ENCODE peak calls at places on chromosomes 2 and 18, in eight cellular contexts. One of them, this sample, is unnamed.

GRCh38 chr2:173079968-173080860 is 4.6 kb downstream of the MAP3K20 start:
- DNase-seq in GM20000: no peak
- DNase-seq in vagina: no peak
- DNase-seq in foreskin fibroblast: peak
- DNase-seq in AG04450: peak
- DNase-seq in neural crest cell: no peak
- DNase-seq in cardiac fibroblast: peak
- DNase-seq in lower lobe of right lung: no peak
- DNase-seq in this sample: no peak

GRCh38 chr2:98467082-98467536 is 22.5 kb downstream of the INPP4A start:
- DNase-seq in AG04450: no peak
- DNase-seq in vagina: no peak
- DNase-seq in cardiac fibroblast: no peak
- DNase-seq in GM20000: no peak
- DNase-seq in lower lobe of right lung: no peak
- DNase-seq in neural crest cell: no peak
- DNase-seq in foreskin fibroblast: no peak
- DNase-seq in this sample: no peak

GRCh38 chr2:100321181-100321880 is 970 bp downstream of the LONRF2 start:
- DNase-seq in lower lobe of right lung: peak
- DNase-seq in AG04450: no peak
- DNase-seq in neural crest cell: peak
- DNase-seq in vagina: no peak
- DNase-seq in GM20000: peak
- DNase-seq in foreskin fibroblast: peak
- DNase-seq in cardiac fibroblast: peak
- DNase-seq in this sample: peak

GRCh38 chr2:75200140-75200985 is 1.0 kb upstream of the TACR1 start:
- DNase-seq in foreskin fibroblast: peak
- DNase-seq in vagina: no peak
- DNase-seq in GM20000: no peak
- DNase-seq in lower lobe of right lung: peak
- DNase-seq in neural crest cell: peak
- DNase-seq in cardiac fibroblast: peak
- DNase-seq in AG04450: no peak
- DNase-seq in this sample: peak

GRCh38 chr2:70331012-70331411 is 29.1 kb upstream of the FAM136A start:
- DNase-seq in neural crest cell: no peak
- DNase-seq in GM20000: no peak
- DNase-seq in lower lobe of right lung: no peak
- DNase-seq in AG04450: no peak
- DNase-seq in vagina: no peak
- DNase-seq in cardiac fibroblast: no peak
- DNase-seq in foreskin fibroblast: no peak
- DNase-seq in this sample: no peak

GRCh38 chr18:75654928-75655745 is 227.6 kb upstream of the SMIM21 start:
- DNase-seq in foreskin fibroblast: peak
- DNase-seq in neural crest cell: no peak
- DNase-seq in lower lobe of right lung: no peak
- DNase-seq in AG04450: no peak
- DNase-seq in vagina: no peak
- DNase-seq in GM20000: no peak
- DNase-seq in cardiac fibroblast: peak
- DNase-seq in this sample: no peak

GRCh38 chr2:42013409-42013808 is 34.4 kb upstream of the PKDCC start:
- DNase-seq in cardiac fibroblast: no peak
- DNase-seq in AG04450: no peak
- DNase-seq in neural crest cell: no peak
- DNase-seq in vagina: no peak
- DNase-seq in foreskin fibroblast: peak
- DNase-seq in lower lobe of right lung: no peak
- DNase-seq in GM20000: no peak
- DNase-seq in this sample: no peak

GRCh38 chr18:49075697-49076096 is 124.9 kb upstream of the SMAD7 start:
- DNase-seq in foreskin fibroblast: no peak
- DNase-seq in neural crest cell: no peak
- DNase-seq in GM20000: no peak
- DNase-seq in vagina: no peak
- DNase-seq in cardiac fibroblast: no peak
- DNase-seq in lower lobe of right lung: no peak
- DNase-seq in AG04450: no peak
- DNase-seq in this sample: no peak

GRCh38 chr18:2511451-2511850 is 59.9 kb downstream of the METTL4 start:
- DNase-seq in foreskin fibroblast: no peak
- DNase-seq in AG04450: no peak
- DNase-seq in GM20000: no peak
- DNase-seq in cardiac fibroblast: no peak
- DNase-seq in lower lobe of right lung: no peak
- DNase-seq in neural crest cell: no peak
- DNase-seq in vagina: no peak
- DNase-seq in this sample: no peak

GRCh38 chr2:139544452-139544851 is 764.3 kb upstream of the NXPH2 start:
- DNase-seq in GM20000: no peak
- DNase-seq in AG04450: no peak
- DNase-seq in lower lobe of right lung: no peak
- DNase-seq in neural crest cell: no peak
- DNase-seq in foreskin fibroblast: no peak
- DNase-seq in cardiac fibroblast: no peak
- DNase-seq in vagina: no peak
- DNase-seq in this sample: no peak

GRCh38 chr18:7711495-7711894 is 144.4 kb downstream of the PTPRM start:
- DNase-seq in foreskin fibroblast: no peak
- DNase-seq in vagina: no peak
- DNase-seq in AG04450: no peak
- DNase-seq in cardiac fibroblast: no peak
- DNase-seq in lower lobe of right lung: no peak
- DNase-seq in neural crest cell: no peak
- DNase-seq in GM20000: no peak
- DNase-seq in this sample: no peak

GRCh38 chr18:24420551-24420950 is 5.9 kb upstream of the IMPACT start:
- DNase-seq in foreskin fibroblast: no peak
- DNase-seq in cardiac fibroblast: no peak
- DNase-seq in GM20000: no peak
- DNase-seq in neural crest cell: no peak
- DNase-seq in vagina: no peak
- DNase-seq in AG04450: no peak
- DNase-seq in lower lobe of right lung: no peak
- DNase-seq in this sample: no peak

GRCh38 chr2:21194828-21195227 is 71.1 kb downstream of the TDRD15 start:
- DNase-seq in neural crest cell: no peak
- DNase-seq in GM20000: no peak
- DNase-seq in vagina: no peak
- DNase-seq in cardiac fibroblast: no peak
- DNase-seq in AG04450: no peak
- DNase-seq in lower lobe of right lung: no peak
- DNase-seq in foreskin fibroblast: no peak
- DNase-seq in this sample: no peak

GRCh38 chr18:34370704-34371405 is 146.1 kb upstream of the NOL4 start:
- DNase-seq in cardiac fibroblast: no peak
- DNase-seq in GM20000: no peak
- DNase-seq in AG04450: no peak
- DNase-seq in foreskin fibroblast: no peak
- DNase-seq in neural crest cell: no peak
- DNase-seq in lower lobe of right lung: no peak
- DNase-seq in vagina: no peak
- DNase-seq in this sample: no peak

GRCh38 chr2:191759200-191759507 is 81.2 kb downstream of the NABP1 start:
- DNase-seq in foreskin fibroblast: no peak
- DNase-seq in AG04450: no peak
- DNase-seq in cardiac fibroblast: no peak
- DNase-seq in lower lobe of right lung: no peak
- DNase-seq in neural crest cell: no peak
- DNase-seq in vagina: no peak
- DNase-seq in GM20000: no peak
- DNase-seq in this sample: no peak

GRCh38 chr2:131039908-131040660 is 53.2 kb downstream of the FAM168B start:
- DNase-seq in GM20000: peak
- DNase-seq in cardiac fibroblast: no peak
- DNase-seq in lower lobe of right lung: peak
- DNase-seq in neural crest cell: no peak
- DNase-seq in vagina: no peak
- DNase-seq in AG04450: no peak
- DNase-seq in foreskin fibroblast: peak
- DNase-seq in this sample: peak

GRCh38 chr2:138364554-138365162 is 136.9 kb upstream of the SPOPL start:
- DNase-seq in foreskin fibroblast: peak
- DNase-seq in GM20000: no peak
- DNase-seq in neural crest cell: no peak
- DNase-seq in vagina: no peak
- DNase-seq in AG04450: no peak
- DNase-seq in cardiac fibroblast: peak
- DNase-seq in lower lobe of right lung: no peak
- DNase-seq in this sample: no peak

GRCh38 chr18:34726286-34727004 is 16.3 kb downstream of the DTNA start:
- DNase-seq in cardiac fibroblast: no peak
- DNase-seq in foreskin fibroblast: no peak
- DNase-seq in vagina: no peak
- DNase-seq in neural crest cell: no peak
- DNase-seq in lower lobe of right lung: no peak
- DNase-seq in GM20000: no peak
- DNase-seq in AG04450: no peak
- DNase-seq in this sample: no peak

GRCh38 chr2:171706152-171706803 is 19.0 kb downstream of the DYNC1I2 start:
- DNase-seq in GM20000: no peak
- DNase-seq in vagina: no peak
- DNase-seq in cardiac fibroblast: peak
- DNase-seq in neural crest cell: no peak
- DNase-seq in lower lobe of right lung: no peak
- DNase-seq in AG04450: no peak
- DNase-seq in foreskin fibroblast: peak
- DNase-seq in this sample: peak

GRCh38 chr18:35005963-35006577 is 35.1 kb upstream of the MAPRE2 start:
- DNase-seq in cardiac fibroblast: peak
- DNase-seq in GM20000: peak
- DNase-seq in foreskin fibroblast: peak
- DNase-seq in AG04450: peak
- DNase-seq in lower lobe of right lung: no peak
- DNase-seq in vagina: no peak
- DNase-seq in neural crest cell: no peak
- DNase-seq in this sample: peak

GRCh38 chr2:218286570-218287459 is 5.5 kb downstream of the TMBIM1 start:
- DNase-seq in neural crest cell: peak
- DNase-seq in AG04450: peak
- DNase-seq in foreskin fibroblast: peak
- DNase-seq in lower lobe of right lung: peak
- DNase-seq in GM20000: peak
- DNase-seq in cardiac fibroblast: peak
- DNase-seq in vagina: peak
- DNase-seq in this sample: peak

GRCh38 chr2:169397697-169398096 is 35.4 kb upstream of the LRP2 start:
- DNase-seq in lower lobe of right lung: no peak
- DNase-seq in foreskin fibroblast: peak
- DNase-seq in cardiac fibroblast: peak
- DNase-seq in GM20000: no peak
- DNase-seq in neural crest cell: no peak
- DNase-seq in AG04450: no peak
- DNase-seq in vagina: no peak
- DNase-seq in this sample: peak

GRCh38 chr2:136126021-136126420 is 8.1 kb upstream of the CXCR4 start:
- DNase-seq in GM20000: no peak
- DNase-seq in AG04450: no peak
- DNase-seq in cardiac fibroblast: no peak
- DNase-seq in foreskin fibroblast: no peak
- DNase-seq in lower lobe of right lung: no peak
- DNase-seq in neural crest cell: no peak
- DNase-seq in vagina: no peak
- DNase-seq in this sample: no peak

DNA sequence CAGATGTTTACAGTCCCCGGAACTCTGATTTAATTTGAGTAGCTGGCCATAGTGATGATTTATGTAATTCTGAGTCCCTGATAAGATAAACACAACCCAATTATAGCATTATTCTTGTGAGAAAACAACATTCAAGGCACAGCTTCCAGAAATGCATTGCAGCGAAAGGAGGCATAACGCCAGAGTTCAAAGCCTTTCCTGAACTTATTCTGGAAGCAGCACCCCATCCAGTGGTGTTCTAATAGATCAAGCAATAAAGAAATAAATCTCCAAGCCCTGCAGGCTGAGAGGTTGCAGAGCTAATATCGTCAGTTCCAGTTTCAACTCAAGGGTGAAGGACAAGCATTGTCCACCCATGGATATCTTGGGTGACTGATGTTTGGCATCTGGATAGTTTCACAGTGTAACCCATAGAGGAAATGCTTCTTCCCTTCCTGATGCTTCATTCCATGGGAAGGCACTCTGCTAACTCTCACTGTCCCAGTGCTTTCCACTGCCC is 18.8 kb downstream of the CDH2 start:
- DNase-seq in GM20000: no peak
- DNase-seq in vagina: no peak
- DNase-seq in AG04450: no peak
- DNase-seq in neural crest cell: no peak
- DNase-seq in foreskin fibroblast: peak
- DNase-seq in lower lobe of right lung: no peak
- DNase-seq in cardiac fibroblast: peak
- DNase-seq in this sample: no peak
- TF ChIP-seq CTCF in GM20000: no peak
- TF ChIP-seq CTCF in vagina: no peak
- TF ChIP-seq CTCF in AG04450: no peak
- TF ChIP-seq CTCF in neural crest cell: no peak
- TF ChIP-seq CTCF in foreskin fibroblast: no peak
- TF ChIP-seq CTCF in lower lobe of right lung: no peak
- TF ChIP-seq CTCF in cardiac fibroblast: peak
- TF ChIP-seq CTCF in this sample: no peak

GRCh38 chr18:78659748-78660147 is 319.9 kb upstream of the SALL3 start:
- DNase-seq in GM20000: no peak
- DNase-seq in foreskin fibroblast: no peak
- DNase-seq in cardiac fibroblast: no peak
- DNase-seq in AG04450: no peak
- DNase-seq in neural crest cell: peak
- DNase-seq in lower lobe of right lung: no peak
- DNase-seq in vagina: no peak
- DNase-seq in this sample: no peak
- TF ChIP-seq CTCF in GM20000: no peak
- TF ChIP-seq CTCF in foreskin fibroblast: no peak
- TF ChIP-seq CTCF in cardiac fibroblast: no peak
- TF ChIP-seq CTCF in AG04450: no peak
- TF ChIP-seq CTCF in neural crest cell: peak
- TF ChIP-seq CTCF in lower lobe of right lung: peak
- TF ChIP-seq CTCF in vagina: no peak
- TF ChIP-seq CTCF in this sample: no peak

GRCh38 chr2:63544017-63544627 is 44.2 kb downstream of the WDPCP start:
- DNase-seq in cardiac fibroblast: peak
- DNase-seq in GM20000: peak
- DNase-seq in lower lobe of right lung: no peak
- DNase-seq in neural crest cell: no peak
- DNase-seq in vagina: no peak
- DNase-seq in AG04450: no peak
- DNase-seq in foreskin fibroblast: peak
- DNase-seq in this sample: peak
- TF ChIP-seq CTCF in cardiac fibroblast: peak
- TF ChIP-seq CTCF in GM20000: peak
- TF ChIP-seq CTCF in lower lobe of right lung: peak
- TF ChIP-seq CTCF in neural crest cell: peak
- TF ChIP-seq CTCF in vagina: no peak
- TF ChIP-seq CTCF in AG04450: peak
- TF ChIP-seq CTCF in foreskin fibroblast: peak
- TF ChIP-seq CTCF in this sample: peak

GRCh38 chr18:76922107-76922506 is 99.8 kb downstream of the ZNF236 start:
- DNase-seq in AG04450: peak
- DNase-seq in GM20000: peak
- DNase-seq in neural crest cell: peak
- DNase-seq in vagina: no peak
- DNase-seq in lower lobe of right lung: no peak
- DNase-seq in foreskin fibroblast: peak
- DNase-seq in cardiac fibroblast: peak
- DNase-seq in this sample: peak
- TF ChIP-seq CTCF in AG04450: peak
- TF ChIP-seq CTCF in GM20000: peak
- TF ChIP-seq CTCF in neural crest cell: peak
- TF ChIP-seq CTCF in vagina: peak
- TF ChIP-seq CTCF in lower lobe of right lung: peak
- TF ChIP-seq CTCF in foreskin fibroblast: peak
- TF ChIP-seq CTCF in cardiac fibroblast: peak
- TF ChIP-seq CTCF in this sample: peak